ENCODE peak calls at places on chromosome 1, in five cellular contexts. One of them, this sample, is unnamed.
A peak's percentile ranks its signal among the peaks of the same experiment; 100 is the strongest.

GRCh38 chr1:169914534-169914933 is 20.8 kb upstream of the SCYL3 start:
- DNase-seq in adrenal gland: no peak
- DNase-seq in AG04450: no peak
- DNase-seq in tibial artery: no peak
- DNase-seq in coronary artery: no peak
- DNase-seq in this sample: peak; percentile 15

GRCh38 chr1:200969726-200970521 is 53.6 kb downstream of the KIF21B start:
- DNase-seq in tibial artery: no peak
- DNase-seq in coronary artery: no peak
- DNase-seq in AG04450: no peak
- DNase-seq in adrenal gland: no peak
- DNase-seq in this sample: no peak

GRCh38 chr1:20666804-20667203 is 5.6 kb upstream of the DDOST start:
- DNase-seq in adrenal gland: no peak
- DNase-seq in tibial artery: no peak
- DNase-seq in AG04450: no peak
- DNase-seq in coronary artery: no peak
- DNase-seq in this sample: peak; percentile 30

GRCh38 chr1:175522880-175523279 is 220.5 kb downstream of the TNR start:
- DNase-seq in AG04450: no peak
- DNase-seq in adrenal gland: no peak
- DNase-seq in coronary artery: no peak
- DNase-seq in tibial artery: no peak
- DNase-seq in this sample: no peak

GRCh38 chr1:201675143-201675542 is 136.2 kb downstream of the NAV1 start:
- DNase-seq in tibial artery: no peak
- DNase-seq in AG04450: no peak
- DNase-seq in coronary artery: no peak
- DNase-seq in adrenal gland: peak; percentile 61
- DNase-seq in this sample: no peak

GRCh38 chr1:36119451-36119850 is 5.6 kb downstream of the COL8A2 start:
- DNase-seq in tibial artery: no peak
- DNase-seq in AG04450: no peak
- DNase-seq in adrenal gland: no peak
- DNase-seq in coronary artery: no peak
- DNase-seq in this sample: peak; percentile 37

GRCh38 chr1:214506972-214507431 is 44.4 kb downstream of the PTPN14 start:
- DNase-seq in coronary artery: no peak
- DNase-seq in adrenal gland: no peak
- DNase-seq in tibial artery: no peak
- DNase-seq in AG04450: no peak
- DNase-seq in this sample: no peak

GRCh38 chr1:198359024-198359653 is 181.3 kb downstream of the ATP6V1G3 start:
- DNase-seq in coronary artery: no peak
- DNase-seq in tibial artery: no peak
- DNase-seq in adrenal gland: no peak
- DNase-seq in AG04450: no peak
- DNase-seq in this sample: peak; percentile 44

GRCh38 chr1:115807723-115808122 is 33.2 kb downstream of the NHLH2 start:
- DNase-seq in adrenal gland: peak; percentile 79
- DNase-seq in coronary artery: no peak
- DNase-seq in tibial artery: no peak
- DNase-seq in AG04450: peak; percentile 26
- DNase-seq in this sample: peak; percentile 86

GRCh38 chr1:14549897-14550635 is 48.4 kb upstream of the KAZN start:
- DNase-seq in tibial artery: no peak
- DNase-seq in AG04450: no peak
- DNase-seq in adrenal gland: no peak
- DNase-seq in coronary artery: no peak
- DNase-seq in this sample: no peak

GRCh38 chr1:2429780-2430591 is 17.6 kb upstream of the PEX10 start:
- DNase-seq in tibial artery: no peak
- DNase-seq in adrenal gland: no peak
- DNase-seq in coronary artery: no peak
- DNase-seq in AG04450: no peak
- DNase-seq in this sample: peak; percentile 28
- TF ChIP-seq CTCF in tibial artery: no peak
- TF ChIP-seq CTCF in adrenal gland: peak; percentile 36
- TF ChIP-seq CTCF in coronary artery: no peak
- TF ChIP-seq CTCF in AG04450: peak; percentile 33
- TF ChIP-seq CTCF in this sample: peak; percentile 64

GRCh38 chr1:60981357-60981756 is 101.0 kb upstream of the NFIA start:
- DNase-seq in adrenal gland: no peak
- DNase-seq in AG04450: no peak
- DNase-seq in tibial artery: no peak
- DNase-seq in coronary artery: no peak
- DNase-seq in this sample: no peak

GRCh38 chr1:60977661-60978060 is 104.7 kb upstream of the NFIA start:
- DNase-seq in AG04450: no peak
- DNase-seq in adrenal gland: no peak
- DNase-seq in coronary artery: no peak
- DNase-seq in tibial artery: no peak
- DNase-seq in this sample: no peak

GRCh38 chr1:60982539-60982938 is 99.8 kb upstream of the NFIA start:
- DNase-seq in adrenal gland: no peak
- DNase-seq in coronary artery: no peak
- DNase-seq in tibial artery: no peak
- DNase-seq in AG04450: no peak
- DNase-seq in this sample: no peak

GRCh38 chr1:60974973-60975372 is 107.4 kb upstream of the NFIA start:
- DNase-seq in AG04450: no peak
- DNase-seq in adrenal gland: no peak
- DNase-seq in coronary artery: no peak
- DNase-seq in tibial artery: no peak
- DNase-seq in this sample: no peak

DNA sequence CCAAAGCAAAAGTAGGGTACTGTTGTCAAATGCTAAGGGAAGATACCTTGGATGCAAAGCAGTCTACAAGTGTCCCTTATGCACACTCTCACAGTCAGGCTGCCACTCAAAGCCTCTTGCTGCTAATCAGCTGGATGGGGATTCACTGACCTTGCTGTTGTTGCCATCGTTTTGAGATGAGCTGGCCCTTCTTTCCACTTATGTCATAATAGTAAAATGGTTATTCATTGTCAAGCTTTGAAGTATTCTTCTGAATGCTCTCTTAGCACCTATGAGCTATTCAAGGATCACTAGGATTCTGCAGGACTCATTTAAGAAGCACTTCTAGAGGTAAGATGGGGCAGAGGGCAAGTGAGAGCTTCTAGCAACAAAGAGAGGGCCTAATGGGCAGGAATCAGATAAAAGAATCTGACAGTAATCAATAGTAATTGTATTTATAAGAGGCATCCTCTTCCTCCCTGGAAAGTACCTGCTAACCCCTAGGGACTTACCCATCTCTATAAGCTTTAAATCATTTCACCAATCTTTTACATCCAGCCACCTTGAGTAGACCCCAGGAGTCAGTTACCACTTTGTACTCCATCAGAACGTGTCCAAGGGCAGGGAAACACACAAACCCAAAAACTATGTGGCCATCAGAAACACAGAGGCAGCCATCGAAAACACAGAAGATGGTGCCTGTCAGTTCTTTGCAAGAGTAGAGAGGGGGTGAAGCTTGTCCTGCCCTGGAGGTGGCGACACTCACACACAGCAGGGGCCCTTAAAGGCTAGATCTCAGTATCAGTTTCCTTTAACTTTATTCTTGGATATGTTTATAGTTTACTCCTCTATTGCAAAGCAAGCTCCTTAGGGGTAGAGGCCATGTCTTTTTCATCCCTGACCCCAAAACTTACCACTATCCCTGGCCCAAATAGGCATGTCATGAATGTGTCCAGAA is 103.7 kb upstream of the NFIA start:
- DNase-seq in adrenal gland: peak; percentile 64
- DNase-seq in tibial artery: no peak
- DNase-seq in coronary artery: no peak
- DNase-seq in AG04450: no peak
- DNase-seq in this sample: peak; percentile 71
- TF ChIP-seq CTCF in adrenal gland: peak; percentile 67
- TF ChIP-seq CTCF in tibial artery: no peak
- TF ChIP-seq CTCF in coronary artery: no peak
- TF ChIP-seq CTCF in AG04450: peak; percentile 79
- TF ChIP-seq CTCF in this sample: peak; percentile 80

GRCh38 chr1:197327776-197328364 is 59.8 kb downstream of the CRB1 start:
- DNase-seq in coronary artery: no peak
- DNase-seq in tibial artery: no peak
- DNase-seq in adrenal gland: no peak
- DNase-seq in AG04450: no peak
- DNase-seq in this sample: peak; percentile 42
- TF ChIP-seq CTCF in coronary artery: no peak
- TF ChIP-seq CTCF in tibial artery: no peak
- TF ChIP-seq CTCF in adrenal gland: peak; percentile 52
- TF ChIP-seq CTCF in AG04450: peak; percentile 72
- TF ChIP-seq CTCF in this sample: peak; percentile 60

DNA sequence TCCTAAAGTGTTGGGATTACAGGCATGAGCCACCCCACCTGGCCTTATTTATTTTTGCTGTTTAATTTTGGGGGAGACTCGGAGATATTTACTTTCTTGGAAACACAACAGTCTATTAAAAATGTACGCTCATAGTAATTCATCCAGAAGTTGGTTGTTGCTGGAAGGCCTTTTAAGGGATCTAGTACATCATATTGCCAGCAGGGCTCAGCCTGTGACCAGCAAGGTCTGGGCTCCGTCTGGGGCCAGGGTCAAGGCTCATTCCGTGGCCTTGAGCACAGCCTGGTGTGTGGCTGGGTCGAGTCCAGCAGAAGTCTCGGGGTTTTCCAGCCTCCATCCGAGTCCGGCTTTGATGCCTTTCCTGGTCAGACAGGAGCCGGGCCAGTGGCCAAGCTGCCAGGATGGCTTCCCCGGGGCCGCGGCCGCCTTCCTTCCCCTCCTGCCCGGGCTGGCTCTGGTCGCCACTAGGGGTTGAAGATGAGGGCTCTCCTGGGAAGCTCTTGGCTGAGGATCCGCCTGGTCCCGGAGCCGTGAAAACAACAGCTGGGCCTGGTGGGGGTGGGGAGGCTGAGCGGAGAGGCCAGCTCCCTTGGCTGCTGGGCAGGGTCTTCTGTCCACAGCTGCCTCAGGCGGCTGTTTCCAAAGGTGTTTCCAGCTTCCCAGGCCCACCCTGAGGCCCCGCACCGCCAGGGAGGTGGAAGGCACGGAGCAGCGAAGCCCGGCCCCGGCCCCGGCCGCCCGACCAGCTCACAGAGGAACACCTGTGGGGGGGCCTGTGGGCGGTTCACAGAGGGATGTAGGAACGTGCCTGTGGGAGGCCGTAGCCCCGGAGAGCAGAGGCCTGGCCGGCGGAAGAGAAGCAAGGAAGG is 5.1 kb upstream of the VWA1 start:
- DNase-seq in AG04450: no peak
- DNase-seq in tibial artery: peak; percentile 88
- DNase-seq in coronary artery: no peak
- DNase-seq in adrenal gland: peak; percentile 88
- DNase-seq in this sample: peak; percentile 77
- TF ChIP-seq CTCF in AG04450: peak; percentile 45
- TF ChIP-seq CTCF in tibial artery: peak; percentile 26
- TF ChIP-seq CTCF in coronary artery: no peak
- TF ChIP-seq CTCF in adrenal gland: peak; percentile 53
- TF ChIP-seq CTCF in this sample: peak; percentile 22

GRCh38 chr1:204192589-204193352 is 3.5 kb downstream of the KISS1 start:
- DNase-seq in tibial artery: no peak
- DNase-seq in AG04450: no peak
- DNase-seq in adrenal gland: no peak
- DNase-seq in coronary artery: no peak
- DNase-seq in this sample: no peak

GRCh38 chr1:204192046-204192445 is 4.2 kb downstream of the KISS1 start:
- DNase-seq in AG04450: no peak
- DNase-seq in adrenal gland: no peak
- DNase-seq in tibial artery: no peak
- DNase-seq in coronary artery: no peak
- DNase-seq in this sample: no peak

GRCh38 chr1:204188959-204189639 is 7.2 kb downstream of the KISS1 start:
- DNase-seq in AG04450: no peak
- DNase-seq in coronary artery: no peak
- DNase-seq in adrenal gland: no peak
- DNase-seq in tibial artery: no peak
- DNase-seq in this sample: no peak

GRCh38 chr1:204191481-204191880 is 4.8 kb downstream of the KISS1 start:
- DNase-seq in AG04450: no peak
- DNase-seq in coronary artery: no peak
- DNase-seq in adrenal gland: no peak
- DNase-seq in tibial artery: no peak
- DNase-seq in this sample: no peak

GRCh38 chr1:204190212-204191211 is 5.8 kb downstream of the KISS1 start:
- DNase-seq in adrenal gland: no peak
- DNase-seq in AG04450: no peak
- DNase-seq in tibial artery: no peak
- DNase-seq in coronary artery: no peak
- DNase-seq in this sample: peak; percentile 58
- TF ChIP-seq CTCF in adrenal gland: no peak
- TF ChIP-seq CTCF in AG04450: no peak
- TF ChIP-seq CTCF in tibial artery: no peak
- TF ChIP-seq CTCF in coronary artery: no peak
- TF ChIP-seq CTCF in this sample: no peak

GRCh38 chr1:225738763-225739162 is 38.9 kb upstream of the SRP9 start:
- DNase-seq in coronary artery: no peak
- DNase-seq in AG04450: no peak
- DNase-seq in adrenal gland: no peak
- DNase-seq in tibial artery: no peak
- DNase-seq in this sample: no peak

GRCh38 chr1:225737179-225737578 is 40.4 kb upstream of the SRP9 start:
- DNase-seq in adrenal gland: no peak
- DNase-seq in coronary artery: no peak
- DNase-seq in AG04450: no peak
- DNase-seq in tibial artery: no peak
- DNase-seq in this sample: no peak

GRCh38 chr1:225736651-225737097 is 41.0 kb upstream of the SRP9 start:
- DNase-seq in AG04450: no peak
- DNase-seq in coronary artery: no peak
- DNase-seq in tibial artery: no peak
- DNase-seq in adrenal gland: no peak
- DNase-seq in this sample: peak; percentile 25

GRCh38 chr1:225739542-225740107 is 38.0 kb upstream of the SRP9 start:
- DNase-seq in tibial artery: no peak
- DNase-seq in coronary artery: no peak
- DNase-seq in adrenal gland: no peak
- DNase-seq in AG04450: no peak
- DNase-seq in this sample: no peak

DNA sequence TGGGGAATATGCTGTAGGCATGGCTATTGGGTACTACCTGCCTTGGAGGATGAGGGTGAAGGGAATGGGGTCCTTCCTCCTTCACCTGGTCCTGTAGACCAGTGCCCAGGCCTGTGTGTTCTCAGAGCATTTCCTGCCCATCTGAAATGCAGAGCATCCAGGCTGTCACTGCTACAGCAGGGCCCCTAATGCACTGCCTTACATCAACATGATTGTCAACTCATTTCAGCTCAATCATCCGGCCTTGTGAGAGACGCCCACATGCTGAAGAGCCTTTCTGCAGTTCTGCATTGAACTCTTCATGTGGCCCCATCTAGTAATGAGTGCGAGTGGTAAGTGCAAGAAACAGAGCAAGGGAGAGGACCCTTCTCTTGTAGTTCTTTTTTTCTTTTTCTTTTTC is 39.8 kb upstream of the SRP9 start:
- DNase-seq in AG04450: no peak
- DNase-seq in adrenal gland: no peak
- DNase-seq in coronary artery: no peak
- DNase-seq in tibial artery: no peak
- DNase-seq in this sample: no peak
- TF ChIP-seq CTCF in AG04450: no peak
- TF ChIP-seq CTCF in adrenal gland: no peak
- TF ChIP-seq CTCF in coronary artery: no peak
- TF ChIP-seq CTCF in tibial artery: no peak
- TF ChIP-seq CTCF in this sample: no peak

This sample was measured in choroid plexus epithelial cell.